ENCODE peak calls at places on chromosomes 2 and 18, in ten cellular contexts. Y, Z, J, U, F, O, X, L, T and E are unnamed samples.

GRCh38 chr18:77872166-77872565 is 622.5 kb downstream of the GALR1 start:
- DNase-seq in Y (no peak), Z (no peak), J (no peak), U (no peak), F (no peak), O (no peak), X (no peak), L (no peak), T (no peak), E (no peak)

GRCh38 chr2:170713280-170714155 is 1.6 kb upstream of the SP5 start:
- DNase-seq in Y (no peak), Z (no peak), J (peak; percentile 11), U (peak; percentile 81), F (no peak), O (no peak), X (no peak), L (no peak), T (no peak), E (no peak)

GRCh38 chr2:60294901-60295590 is 258.4 kb downstream of the BCL11A start:
- DNase-seq in Y (no peak), Z (no peak), J (no peak), U (no peak), F (no peak), O (peak; percentile 16), X (no peak), L (no peak), T (no peak), E (no peak)

GRCh38 chr2:15059870-15060617 is 427.5 kb downstream of the LRATD1 start:
- DNase-seq in Y (no peak), Z (no peak), J (no peak), U (no peak), F (no peak), O (no peak), X (no peak), L (no peak), T (no peak), E (no peak)

GRCh38 chr18:77380695-77381094 is 131.0 kb downstream of the GALR1 start:
- DNase-seq in Y (no peak), Z (no peak), J (no peak), U (no peak), F (no peak), O (no peak), X (no peak), L (no peak), T (no peak), E (no peak)

GRCh38 chr2:39119732-39120520 is 925 bp downstream of the SOS1 start:
- DNase-seq in Y (peak; percentile 84), Z (peak; percentile 57), J (peak; percentile 61), U (peak; percentile 80), F (peak; percentile 55), O (peak; percentile 48), X (peak; percentile 55), L (peak; percentile 57), T (peak; percentile 58), E (peak; percentile 64)

GRCh38 chr2:42878581-42878980 is 86.2 kb upstream of the HAAO start:
- DNase-seq in Y (no peak), Z (no peak), J (no peak), U (no peak), F (no peak), O (no peak), X (no peak), L (no peak), T (no peak), E (no peak)

GRCh38 chr18:48851563-48851962 is 99.2 kb downstream of the SMAD7 start:
- DNase-seq in Y (no peak), Z (no peak), J (no peak), U (peak; percentile 67), F (peak; percentile 53), O (no peak), X (no peak), L (no peak), T (no peak), E (no peak)

GRCh38 chr18:37458697-37459096 is 106.9 kb downstream of the CELF4 start:
- DNase-seq in Y (no peak), Z (no peak), J (no peak), U (no peak), F (no peak), O (no peak), X (no peak), L (no peak), T (no peak), E (no peak)

GRCh38 chr2:178195390-178196166 is 1.3 kb downstream of the OSBPL6 start:
- DNase-seq in Y (no peak), Z (peak; percentile 77), J (no peak), U (no peak), F (no peak), O (no peak), X (no peak), L (no peak), T (no peak), E (no peak)

DNA sequence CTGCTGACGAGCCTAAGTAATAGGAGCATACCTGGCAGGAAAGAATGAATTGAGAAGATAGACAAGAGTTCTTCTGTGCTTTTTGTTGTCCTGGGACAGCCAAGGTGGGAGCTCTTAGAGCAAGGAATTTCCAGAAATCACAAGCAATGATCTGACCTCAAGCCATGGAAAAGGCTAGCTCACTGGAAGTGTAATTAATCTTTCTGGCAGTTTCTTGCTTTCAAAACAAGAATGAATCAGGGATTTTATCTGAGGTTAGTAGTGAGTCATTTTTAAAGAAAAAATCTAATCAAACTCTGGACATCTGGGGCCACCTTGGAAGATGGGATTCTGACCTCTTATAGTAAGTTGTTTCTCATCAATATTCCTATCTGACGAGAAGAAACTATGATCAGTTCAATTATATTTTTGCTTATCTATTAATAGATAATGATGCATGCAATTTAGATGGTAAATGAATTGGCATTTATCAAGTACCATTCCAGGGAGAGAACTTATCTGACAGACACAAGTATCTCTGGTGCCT is 98.0 kb downstream of the ADCYAP1 start:
- DNase-seq in Y (no peak), Z (no peak), J (no peak), U (no peak), F (peak; percentile 60), O (no peak), X (no peak), L (no peak), T (no peak), E (no peak)
- TF ChIP-seq CTCF in Y (no peak), Z (no peak), J (no peak), U (no peak), F (no peak), O (no peak), X (no peak), L (no peak), T (no peak), E (no peak)

GRCh38 chr2:241224851-241225438 is 36.5 kb downstream of the ANO7 start:
- DNase-seq in Y (peak; percentile 64), Z (no peak), J (no peak), U (no peak), F (peak; percentile 44), O (no peak), X (no peak), L (no peak), T (no peak), E (no peak)

GRCh38 chr2:241225545-241225944 is 37.1 kb downstream of the ANO7 start:
- DNase-seq in Y (no peak), Z (no peak), J (no peak), U (no peak), F (no peak), O (no peak), X (no peak), L (no peak), T (no peak), E (no peak)

GRCh38 chr2:241223211-241224067 is 35.0 kb downstream of the ANO7 start:
- DNase-seq in Y (peak; percentile 49), Z (no peak), J (no peak), U (no peak), F (no peak), O (no peak), X (no peak), L (no peak), T (no peak), E (no peak)

GRCh38 chr2:241225983-241226382 is 37.5 kb downstream of the ANO7 start:
- DNase-seq in Y (no peak), Z (no peak), J (no peak), U (no peak), F (no peak), O (no peak), X (no peak), L (no peak), T (no peak), E (no peak)

GRCh38 chr2:241224068-241224850 is 35.8 kb downstream of the ANO7 start:
- DNase-seq in Y (peak; percentile 86), Z (peak; percentile 24), J (no peak), U (no peak), F (peak; percentile 56), O (peak; percentile 43), X (no peak), L (no peak), T (no peak), E (no peak)
- TF ChIP-seq CTCF in Y (no peak), Z (no peak), J (no peak), U (no peak), F (no peak), O (no peak), X (no peak), L (no peak), T (no peak), E (no peak)

DNA sequence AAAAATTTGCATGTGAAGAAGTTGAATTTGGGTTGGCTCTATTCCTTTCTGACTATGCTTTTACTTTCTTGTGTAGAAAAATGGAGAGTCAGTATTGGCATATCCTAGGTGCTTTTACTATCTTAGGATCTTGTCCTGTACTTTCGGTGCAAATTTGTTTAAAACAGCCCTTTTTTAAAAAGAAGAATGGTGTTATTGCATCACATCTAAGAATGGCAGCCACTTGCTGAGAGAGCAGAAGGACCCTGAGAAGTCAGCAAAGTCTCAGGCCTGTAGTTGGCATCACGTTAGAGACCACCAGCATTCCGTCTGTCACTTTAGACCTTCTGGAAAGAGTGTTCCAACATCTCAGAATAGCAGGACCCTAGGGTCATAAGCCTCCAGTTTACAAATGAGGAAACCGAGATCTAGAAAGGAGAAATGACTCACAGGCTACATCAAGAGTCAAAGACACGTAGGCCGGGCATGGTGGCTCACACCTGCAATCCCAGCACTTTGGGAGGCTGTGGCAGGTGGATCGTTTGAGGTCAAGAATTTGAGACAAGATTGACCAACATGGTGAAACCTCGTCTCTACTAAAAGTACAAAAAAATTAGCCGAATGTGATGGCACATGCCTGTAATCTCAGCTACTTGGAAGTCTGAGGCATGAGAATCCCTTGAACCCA is 42.5 kb downstream of the SPATS2L start:
- DNase-seq in Y (no peak), Z (no peak), J (no peak), U (no peak), F (no peak), O (no peak), X (no peak), L (no peak), T (no peak), E (no peak)
- TF ChIP-seq CTCF in Y (no peak), Z (no peak), J (no peak), U (no peak), F (no peak), O (no peak), X (no peak), L (no peak), T (no peak), E (no peak)

DNA sequence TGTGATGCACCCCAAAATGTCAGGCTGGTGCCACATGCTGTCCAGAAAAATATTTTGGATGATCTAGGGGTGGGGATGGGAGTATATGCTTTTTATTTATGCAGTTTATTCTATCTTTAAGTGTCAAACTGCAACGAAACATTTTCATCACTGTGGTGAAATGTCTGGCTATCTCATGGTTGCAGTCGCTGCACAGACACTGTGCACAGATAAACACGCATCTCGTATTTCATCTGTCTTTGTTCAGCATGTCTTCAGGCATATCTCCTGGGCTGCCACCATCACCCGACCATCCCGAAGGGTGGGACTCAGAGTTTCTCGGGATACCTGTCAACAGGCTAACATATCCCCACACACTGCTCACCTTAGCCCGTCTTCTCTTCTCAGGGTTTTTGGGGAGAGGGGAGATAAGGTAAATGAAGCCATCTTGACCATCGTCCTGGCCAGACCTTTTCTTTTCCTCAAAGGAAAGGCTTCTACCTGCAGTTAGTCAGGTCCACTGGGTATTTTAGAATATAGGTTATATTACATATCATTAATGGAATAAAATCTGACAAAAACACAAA is 80.7 kb upstream of the NABP1 start:
- DNase-seq in Y (no peak), Z (no peak), J (no peak), U (no peak), F (no peak), O (no peak), X (no peak), L (no peak), T (no peak), E (no peak)
- TF ChIP-seq CTCF in Y (no peak), Z (no peak), J (no peak), U (no peak), F (no peak), O (no peak), X (no peak), L (no peak), T (no peak), E (no peak)